ENCODE peak calls at places on chromosomes 11 and 22, in seven cellular contexts. N, O, C, W, Y, F and L are unnamed samples.

GRCh38 chr11:78419327-78419726 is 1.7 kb upstream of the GAB2 start:
- DNase-seq in N (peak), O (no peak), C (no peak), W (peak), Y (peak), F (no peak), L (peak)

GRCh38 chr11:123183391-123184099 is 11.5 kb downstream of the CLMP start:
- DNase-seq in N (no peak), O (no peak), C (no peak), W (peak), Y (peak), F (no peak), L (no peak)

GRCh38 chr22:17672417-17672991 is 33.9 kb downstream of the BCL2L13 start:
- DNase-seq in N (no peak), O (no peak), C (no peak), W (peak), Y (no peak), F (no peak), L (no peak)

GRCh38 chr22:42145175-42145574 is 14.6 kb upstream of the CYP2D6 start:
- DNase-seq in N (no peak), O (no peak), C (no peak), W (no peak), Y (no peak), F (no peak), L (no peak)

GRCh38 chr22:22078329-22078728 is 95.7 kb upstream of the TOP3B start:
- DNase-seq in N (no peak), O (no peak), C (no peak), W (no peak), Y (no peak), F (no peak), L (no peak)

GRCh38 chr22:47888807-47889206 is 1126.4 kb downstream of the TBC1D22A start:
- DNase-seq in N (no peak), O (no peak), C (no peak), W (no peak), Y (no peak), F (no peak), L (no peak)

GRCh38 chr11:134139873-134140331 is 71.0 kb downstream of the JAM3 start:
- DNase-seq in N (peak), O (peak), C (no peak), W (peak), Y (peak), F (peak), L (no peak)

GRCh38 chr11:44188643-44189042 is 93.2 kb downstream of the EXT2 start:
- DNase-seq in N (no peak), O (no peak), C (no peak), W (no peak), Y (peak), F (no peak), L (no peak)

GRCh38 chr11:1531418-1531817 is 40.7 kb downstream of the DUSP8 start:
- DNase-seq in N (no peak), O (no peak), C (no peak), W (no peak), Y (peak), F (no peak), L (no peak)

GRCh38 chr11:45915446-45915845 is 2.2 kb downstream of the PEX16 start:
- DNase-seq in N (no peak), O (no peak), C (no peak), W (no peak), Y (no peak), F (no peak), L (no peak)

GRCh38 chr11:20162340-20162739 is 2.1 kb upstream of the DBX1 start:
- DNase-seq in N (no peak), O (no peak), C (no peak), W (no peak), Y (no peak), F (no peak), L (no peak)

GRCh38 chr22:25021976-25022711 is 69.6 kb downstream of the KIAA1671 start:
- DNase-seq in N (no peak), O (no peak), C (no peak), W (no peak), Y (no peak), F (no peak), L (no peak)

GRCh38 chr11:123460006-123460700 is 30.1 kb downstream of the GRAMD1B start:
- DNase-seq in N (no peak), O (no peak), C (no peak), W (no peak), Y (no peak), F (no peak), L (no peak)

GRCh38 chr11:927871-928270 is 2.2 kb downstream of the AP2A2 start:
- DNase-seq in N (no peak), O (no peak), C (no peak), W (no peak), Y (no peak), F (no peak), L (no peak)

GRCh38 chr11:14971865-14972580 is at the start of gene CALCA:
- DNase-seq in N (no peak), O (no peak), C (no peak), W (no peak), Y (no peak), F (no peak), L (no peak)

GRCh38 chr11:12109591-12110196 is 696 bp upstream of the MICAL2 start:
- DNase-seq in N (no peak), O (no peak), C (no peak), W (no peak), Y (peak), F (no peak), L (no peak)

GRCh38 chr11:12721816-12722604 is 47.8 kb downstream of the TEAD1 start:
- DNase-seq in N (no peak), O (no peak), C (no peak), W (no peak), Y (no peak), F (peak), L (no peak)

GRCh38 chr22:50525104-50525958 is at the start of gene SCO2:
- DNase-seq in N (peak), O (peak), C (peak), W (peak), Y (peak), F (peak), L (peak)

GRCh38 chr22:49464024-49464423 is 363.6 kb downstream of the BRD1 start:
- DNase-seq in N (no peak), O (no peak), C (no peak), W (no peak), Y (no peak), F (no peak), L (no peak)

GRCh38 chr22:25030636-25031035 is 78.1 kb downstream of the KIAA1671 start:
- DNase-seq in N (no peak), O (no peak), C (no peak), W (no peak), Y (no peak), F (peak), L (no peak)

GRCh38 chr11:130427581-130428211 is 713 bp downstream of the ADAMTS8 start:
- DNase-seq in N (no peak), O (no peak), C (no peak), W (peak), Y (no peak), F (no peak), L (no peak)

GRCh38 chr11:120039031-120039430 is 98.9 kb downstream of the TRIM29 start:
- DNase-seq in N (no peak), O (no peak), C (no peak), W (no peak), Y (no peak), F (no peak), L (no peak)

GRCh38 chr11:6481924-6482275 is 599 bp downstream of the TIMM10B start:
- DNase-seq in N (no peak), O (no peak), C (no peak), W (peak), Y (peak), F (no peak), L (no peak)

GRCh38 chr11:93845181-93846092 is 5.0 kb downstream of the VSTM5 start:
- DNase-seq in N (no peak), O (no peak), C (no peak), W (peak), Y (peak), F (no peak), L (no peak)

GRCh38 chr11:92340839-92341238 is 116.2 kb downstream of the FAT3 start:
- DNase-seq in N (no peak), O (no peak), C (no peak), W (peak), Y (peak), F (peak), L (no peak)